ENCODE peak calls at places on chromosome 1, in seven cellular contexts. L is WTC11; K is activated CD4-positive, alpha-beta T cell treated with anti-CD3 and anti-CD28 coated beads, Interleukin-2, amount 50 U/mL, for 1 hour; P is naive thymus-derived CD8-positive, alpha-beta T cell; B is mucosa of gallbladder; Z is occipital lobe; M is activated CD8-positive, alpha-beta memory T cell treated with anti-CD3 and anti-CD28 coated beads, Interleukin-2, amount 50 U/mL, for 48 hours. V is an unnamed sample.
A peak's percentile ranks its signal among the peaks of the same experiment; 100 is the strongest.

GRCh38 chr1:52668711-52669110 is 29.4 kb downstream of the COA7 start:
- DNase-seq in L (no peak), K (no peak), P (no peak), B (no peak), Z (no peak), M (no peak), V (no peak)

GRCh38 chr1:59625388-59625787 is 189.4 kb upstream of the HOOK1 start:
- DNase-seq in L (no peak), K (no peak), P (no peak), B (no peak), Z (no peak), M (no peak), V (no peak)

GRCh38 chr1:182348916-182349747 is 42.5 kb downstream of the GLUL start:
- DNase-seq in L (no peak), K (no peak), P (no peak), B (peak; percentile 44), Z (peak; percentile 27), M (no peak), V (no peak)

GRCh38 chr1:25161981-25162380 is 70.3 kb downstream of the SYF2 start:
- DNase-seq in L (no peak), K (no peak), P (no peak), B (no peak), Z (no peak), M (no peak), V (no peak)

GRCh38 chr1:24308365-24309015 is 10.7 kb upstream of the GRHL3 start:
- DNase-seq in L (peak; percentile 49), K (no peak), P (no peak), B (no peak), Z (no peak), M (no peak), V (peak; percentile 90)

GRCh38 chr1:157961805-157962762 is 31.4 kb upstream of the KIRREL1 start:
- DNase-seq in L (no peak), K (no peak), P (no peak), B (peak; percentile 59), Z (no peak), M (no peak), V (no peak)

GRCh38 chr1:45583666-45584350 is at the start of gene NASP:
- DNase-seq in L (peak; percentile 92), K (peak; percentile 92), P (peak; percentile 89), B (peak; percentile 91), Z (peak; percentile 79), M (peak; percentile 99), V (peak; percentile 96)

GRCh38 chr1:38991638-38992449 is 768 bp downstream of the AKIRIN1 start:
- DNase-seq in L (peak; percentile 45), K (peak; percentile 5), P (no peak), B (no peak), Z (peak; percentile 59), M (peak; percentile 56), V (peak; percentile 76)

GRCh38 chr1:111225717-111226400 is 1.7 kb upstream of the CHI3L2 start:
- DNase-seq in L (no peak), K (peak; percentile 35), P (peak; percentile 40), B (no peak), Z (no peak), M (no peak), V (no peak)